ENCODE peak calls at places on chromosomes 11 and 22, in ten cellular contexts. Z is activated effector memory CD4-positive, alpha-beta T cell treated with anti-CD3 and anti-CD28 coated beads, Interleukin-2, amount 50 U/mL, for 16 hours; Y is GM13976; W is mucosa of descending colon; C is NAMALWA; T is cardiac fibroblast; X is EL; D is activated gamma-delta T cell treated with Interleukin-2 at 50 U/mL for 16 hours; M is DMS153; O is HAP-1. B is an unnamed sample.

GRCh38 chr11:96143016-96143670 is 199.9 kb downstream of the MAML2 start:
- DNase-seq in Z (no peak), Y (no peak), W (no peak), C (no peak), T (no peak), X (no peak), D (no peak), M (no peak), O (no peak), B (peak)

GRCh38 chr11:115215694-115216615 is 288.3 kb downstream of the CADM1 start:
- DNase-seq in Z (no peak), Y (no peak), W (no peak), C (peak), T (peak), X (peak), D (no peak), M (no peak), O (peak), B (no peak)

GRCh38 chr11:74048993-74049392 is 40.1 kb upstream of the UCP3 start:
- DNase-seq in Z (no peak), Y (no peak), W (no peak), C (no peak), T (peak), X (no peak), D (no peak), M (no peak), O (no peak), B (no peak)

GRCh38 chr11:81000334-81001100 is 1559.7 kb upstream of the TENM4 start:
- DNase-seq in Z (no peak), Y (no peak), W (no peak), C (no peak), T (no peak), X (no peak), D (no peak), M (no peak), O (no peak), B (no peak)

GRCh38 chr11:103961010-103961409 is 75.4 kb upstream of the DDI1 start:
- DNase-seq in Z (no peak), Y (no peak), W (no peak), C (no peak), T (peak), X (peak), D (no peak), M (no peak), O (no peak), B (peak)

GRCh38 chr11:108724974-108725689 is 60.3 kb downstream of the DDX10 start:
- DNase-seq in Z (no peak), Y (no peak), W (no peak), C (no peak), T (no peak), X (no peak), D (no peak), M (no peak), O (no peak), B (no peak)

GRCh38 chr22:38696606-38697005 is 4.1 kb downstream of the JOSD1 start:
- DNase-seq in Z (peak), Y (no peak), W (no peak), C (no peak), T (peak), X (peak), D (peak), M (no peak), O (no peak), B (peak)

GRCh38 chr11:14541180-14541579 is 21.0 kb upstream of the PSMA1 start:
- DNase-seq in Z (no peak), Y (no peak), W (peak), C (no peak), T (peak), X (no peak), D (no peak), M (no peak), O (peak), B (peak)

GRCh38 chr11:46658259-46658658 is 40.9 kb downstream of the ATG13 start:
- DNase-seq in Z (no peak), Y (no peak), W (no peak), C (no peak), T (peak), X (peak), D (no peak), M (no peak), O (no peak), B (peak)

GRCh38 chr22:28231423-28231822 is 312.4 kb upstream of the PITPNB start:
- DNase-seq in Z (no peak), Y (no peak), W (no peak), C (no peak), T (peak), X (no peak), D (no peak), M (peak), O (peak), B (peak)

GRCh38 chr22:49614966-49615965 is 212.4 kb downstream of the BRD1 start:
- DNase-seq in Z (peak), Y (no peak), W (no peak), C (no peak), T (no peak), X (no peak), D (no peak), M (no peak), O (no peak), B (no peak)

GRCh38 chr22:26949193-26949592 is 291.8 kb downstream of the MIAT start:
- DNase-seq in Z (no peak), Y (no peak), W (peak), C (peak), T (peak), X (peak), D (no peak), M (no peak), O (peak), B (peak)

GRCh38 chr11:134416726-134417125 is 4.7 kb upstream of the B3GAT1 start:
- DNase-seq in Z (no peak), Y (no peak), W (no peak), C (no peak), T (no peak), X (no peak), D (no peak), M (no peak), O (no peak), B (no peak)

GRCh38 chr22:37454857-37455686 is 27.8 kb upstream of the ELFN2 start:
- DNase-seq in Z (no peak), Y (no peak), W (no peak), C (no peak), T (peak), X (peak), D (no peak), M (peak), O (no peak), B (peak)

GRCh38 chr22:39171623-39172264 is 19.3 kb upstream of the CBX7 start:
- DNase-seq in Z (peak), Y (peak), W (no peak), C (no peak), T (no peak), X (no peak), D (no peak), M (no peak), O (no peak), B (no peak)

GRCh38 chr11:108069947-108070346 is 51.4 kb upstream of the ACAT1 start:
- DNase-seq in Z (no peak), Y (no peak), W (no peak), C (peak), T (peak), X (peak), D (no peak), M (no peak), O (no peak), B (peak)

GRCh38 chr22:20554824-20555223 is 47.4 kb downstream of the MED15 start:
- DNase-seq in Z (peak), Y (no peak), W (no peak), C (no peak), T (no peak), X (no peak), D (no peak), M (no peak), O (no peak), B (no peak)

GRCh38 chr11:18471995-18472394 is 16.3 kb downstream of the LDHAL6A start:
- DNase-seq in Z (no peak), Y (no peak), W (no peak), C (no peak), T (no peak), X (no peak), D (no peak), M (no peak), O (no peak), B (no peak)

GRCh38 chr11:61378713-61379313 is 13.6 kb upstream of the TMEM216 start:
- DNase-seq in Z (no peak), Y (no peak), W (no peak), C (no peak), T (peak), X (peak), D (no peak), M (no peak), O (no peak), B (peak)

GRCh38 chr22:38504731-38505594 is 1.1 kb downstream of the DDX17 start:
- DNase-seq in Z (peak), Y (peak), W (peak), C (peak), T (peak), X (peak), D (peak), M (peak), O (peak), B (no peak)

GRCh38 chr22:17199131-17199731 is 20.0 kb downstream of the ADA2 start:
- DNase-seq in Z (no peak), Y (no peak), W (no peak), C (no peak), T (peak), X (peak), D (no peak), M (peak), O (peak), B (peak)

GRCh38 chr11:79198898-79199250 is 242.0 kb downstream of the TENM4 start:
- DNase-seq in Z (no peak), Y (no peak), W (no peak), C (no peak), T (peak), X (peak), D (no peak), M (no peak), O (no peak), B (peak)

GRCh38 chr11:59197990-59198389 is 14.7 kb downstream of the MPEG1 start:
- DNase-seq in Z (no peak), Y (no peak), W (no peak), C (no peak), T (peak), X (no peak), D (no peak), M (peak), O (no peak), B (peak)

GRCh38 chr11:85170184-85170583 is 457.0 kb downstream of the DLG2 start:
- DNase-seq in Z (no peak), Y (no peak), W (no peak), C (no peak), T (peak), X (peak), D (no peak), M (no peak), O (no peak), B (no peak)